ENCODE peak calls at places on chromosome 9, in eight cellular contexts. S is adrenal gland, P is heart left ventricle, K is IMR-90, W is ovary, Q is GM12878, L is body of pancreas, H is sigmoid colon. V is an unnamed sample.

GRCh38 chr9:128702949-128703615 is 779 bp downstream of the PKN3 start:
- DNase-seq in W (peak; percentile 64), P (no peak), H (peak; percentile 71), Q (no peak), K (no peak), S (no peak), L (peak; percentile 44), V (peak; percentile 82)

GRCh38 chr9:75833765-75834164 is 56.7 kb upstream of the PCSK5 start:
- DNase-seq in P (no peak), L (no peak), Q (no peak), K (no peak), W (no peak), S (no peak), H (no peak), V (no peak)

GRCh38 chr9:70924380-70924779 is 197.0 kb downstream of the TRPM3 start:
- DNase-seq in S (no peak), L (no peak), P (no peak), H (no peak), K (peak; percentile 65), Q (no peak), W (no peak), V (no peak)

GRCh38 chr9:95752129-95752731 is 123.3 kb upstream of the ERCC6L2 start:
- DNase-seq in H (no peak), P (no peak), Q (no peak), W (peak; percentile 57), K (no peak), S (no peak), L (no peak), V (no peak)

GRCh38 chr9:36543916-36544315 is 28.8 kb upstream of the MELK start:
- DNase-seq in Q (no peak), S (no peak), L (no peak), H (peak; percentile 77), W (no peak), K (no peak), P (peak; percentile 23), V (no peak)

GRCh38 chr9:5617749-5618148 is 11.2 kb upstream of the RIC1 start:
- DNase-seq in Q (peak; percentile 92), W (no peak), H (no peak), L (no peak), S (no peak), P (no peak), K (no peak), V (no peak)

GRCh38 chr9:134634190-134634589 is 7.4 kb upstream of the COL5A1 start:
- DNase-seq in L (peak; percentile 2), P (peak; percentile 7), Q (no peak), W (peak; percentile 16), S (no peak), K (no peak), H (peak; percentile 50), V (peak; percentile 57)

GRCh38 chr9:20357207-20357503 is 265.1 kb downstream of the MLLT3 start:
- DNase-seq in H (no peak), L (no peak), W (no peak), S (no peak), Q (no peak), K (no peak), P (no peak), V (no peak)

GRCh38 chr9:36499156-36499886 is 73.4 kb upstream of the MELK start:
- DNase-seq in L (no peak), Q (no peak), W (no peak), S (no peak), K (no peak), P (no peak), H (no peak), V (no peak)

GRCh38 chr9:127116088-127116726 is 6.2 kb downstream of the ANGPTL2 start:
- DNase-seq in K (no peak), H (no peak), L (no peak), S (no peak), W (no peak), Q (no peak), P (no peak), V (no peak)

GRCh38 chr9:127402401-127403090 is 5.6 kb downstream of the SLC2A8 start:
- DNase-seq in P (no peak), L (no peak), K (no peak), W (no peak), Q (no peak), S (no peak), H (no peak), V (peak; percentile 65)

GRCh38 chr9:70510157-70510770 is 95.8 kb upstream of the KLF9 start:
- DNase-seq in Q (no peak), H (no peak), S (peak; percentile 47), L (peak; percentile 41), K (no peak), P (peak; percentile 63), W (peak; percentile 70), V (peak; percentile 69)

GRCh38 chr9:76758476-76758875 is 5.8 kb upstream of the PCA3 start:
- DNase-seq in P (no peak), Q (no peak), W (no peak), K (no peak), H (no peak), S (no peak), L (no peak), V (no peak)

GRCh38 chr9:77021289-77021927 is 2.0 kb downstream of the FOXB2 start:
- DNase-seq in L (no peak), Q (no peak), K (no peak), S (no peak), H (no peak), P (no peak), W (no peak), V (no peak)

GRCh38 chr9:134519403-134520070 is 122.1 kb upstream of the COL5A1 start:
- DNase-seq in L (no peak), P (no peak), Q (no peak), K (no peak), W (no peak), S (no peak), H (no peak), V (no peak)

GRCh38 chr9:114844766-114845165 is 38.9 kb upstream of the TNFSF15 start:
- DNase-seq in S (no peak), H (no peak), K (no peak), Q (no peak), P (no peak), L (no peak), W (no peak), V (no peak)

GRCh38 chr9:113409883-113410206 is 630 bp downstream of the POLE3 start:
- DNase-seq in S (no peak), W (no peak), Q (no peak), L (no peak), P (no peak), K (no peak), H (no peak), V (no peak)

GRCh38 chr9:117145811-117146490 is 268.9 kb downstream of the ASTN2 start:
- DNase-seq in W (no peak), Q (no peak), L (no peak), H (no peak), P (no peak), K (no peak), S (no peak), V (no peak)

GRCh38 chr9:75612205-75612604 is 278.3 kb upstream of the PCSK5 start:
- DNase-seq in L (no peak), Q (no peak), S (no peak), H (no peak), P (no peak), K (no peak), W (no peak), V (no peak)

GRCh38 chr9:33023661-33024060 is 1.4 kb upstream of the DNAJA1 start:
- DNase-seq in L (no peak), Q (no peak), K (no peak), S (no peak), W (no peak), P (no peak), H (no peak), V (no peak)
- H3K27ac ChIP-seq in L (no peak overlapping the region), Q (peak overlapping the region; percentile 97), K (no peak overlapping the region), S (peak overlapping the region; percentile 100), W (peak overlapping the region; percentile 99), P (peak overlapping the region; percentile 99), H (peak overlapping the region; percentile 99), V (peak overlapping the region; percentile 100)

GRCh38 chr9:137028281-137029057 is 432 bp upstream of the ABCA2 start:
- DNase-seq in K (peak; percentile 11), W (no peak), S (peak; percentile 66), H (no peak), L (peak; percentile 75), Q (no peak), P (peak; percentile 82), V (peak; percentile 94)
- TF ChIP-seq POLR2A in K (no peak), W (no peak), S (peak; percentile 14), H (no peak), L (no peak), Q (no peak), P (no peak), V (no peak)

GRCh38 chr9:133128152-133128551 is 7.1 kb upstream of the RALGDS start:
- DNase-seq in P (no peak), S (no peak), H (no peak), L (no peak), W (no peak), Q (no peak), K (no peak), V (no peak)
- H3K27ac ChIP-seq in P (peak overlapping the region; percentile 71), S (no peak overlapping the region), H (peak overlapping the region; percentile 70), L (peak overlapping the region; percentile 89), W (no peak overlapping the region), Q (no peak overlapping the region), K (no peak overlapping the region), V (no peak overlapping the region)

GRCh38 chr9:105244996-105245719 is 707 bp downstream of the SLC44A1 start:
- DNase-seq in H (peak; percentile 73), K (no peak), Q (no peak), W (peak; percentile 58), L (peak; percentile 88), P (peak; percentile 45), S (peak; percentile 56), V (peak; percentile 91)

GRCh38 chr9:105243015-105243686 is 1.3 kb upstream of the SLC44A1 start:
- DNase-seq in S (no peak), H (no peak), W (no peak), Q (no peak), K (peak; percentile 49), P (no peak), L (no peak), V (no peak)

GRCh38 chr9:105243935-105244273 is 547 bp upstream of the SLC44A1 start:
- DNase-seq in L (no peak), Q (no peak), S (no peak), H (no peak), K (no peak), P (no peak), W (no peak), V (no peak)

GRCh38 chr9:105245720-105246161 is 1.3 kb downstream of the SLC44A1 start:
- DNase-seq in P (no peak), W (no peak), K (no peak), L (no peak), H (no peak), Q (no peak), S (no peak), V (no peak)

DNA sequence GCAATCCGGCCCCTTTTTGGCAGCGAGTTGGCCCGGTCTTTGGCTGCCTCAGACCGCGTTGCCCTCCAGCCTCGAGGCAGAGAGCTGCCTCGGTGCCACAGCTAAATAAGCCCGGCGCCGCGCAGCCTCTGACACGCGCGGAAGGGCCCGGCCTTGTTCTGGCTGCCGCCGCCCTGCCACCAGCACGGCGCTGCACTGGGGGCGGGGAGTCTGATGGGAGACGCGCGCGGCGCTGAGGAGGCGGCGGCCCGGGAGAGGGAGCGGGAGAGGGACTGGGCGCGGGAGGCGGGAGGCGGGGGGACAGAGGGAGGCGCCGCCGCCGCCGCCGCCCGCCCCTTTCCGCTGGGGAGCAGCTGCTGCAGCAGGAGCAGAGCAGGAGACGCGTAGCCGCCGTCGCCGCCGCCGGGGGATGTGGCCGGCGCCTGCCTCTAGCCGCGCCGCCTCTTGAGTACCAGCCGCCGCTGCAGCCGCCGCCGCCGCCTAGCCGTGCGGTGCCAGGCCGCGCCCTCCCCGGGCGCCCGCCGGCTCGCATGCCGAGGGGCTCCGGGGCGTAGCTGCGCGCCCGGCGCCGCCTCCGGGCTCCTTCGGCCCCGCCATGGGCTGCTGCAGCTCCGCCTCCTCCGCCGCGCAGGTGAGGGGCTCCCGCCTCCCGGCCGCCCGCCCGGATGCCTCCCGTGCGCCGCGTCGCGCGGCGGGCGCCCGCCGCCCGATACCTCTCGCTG is at the start of gene SLC44A1:
- DNase-seq in Q (peak; percentile 47), W (peak; percentile 96), P (peak; percentile 99), H (peak; percentile 98), K (peak; percentile 92), S (peak; percentile 97), L (peak; percentile 97), V (peak; percentile 99)
- TF ChIP-seq POLR2A in Q (peak; percentile 87), W (peak; percentile 43), P (peak; percentile 90), H (no peak), K (no peak), S (peak; percentile 93), L (peak; percentile 65), V (peak; percentile 51)